ENCODE peak calls at places on chromosomes 5 and 9, in six cellular contexts. F is cardiac muscle cell, K is neural crest cell, N is Calu3, B is mucosa of descending colon, Q is OCI-LY7. V is an unnamed sample.

GRCh38 chr5:17203329-17204132 is 13.9 kb upstream of the BASP1 start:
- DNase-seq in F (peak), K (peak), N (peak), B (peak), Q (peak), V (peak)

GRCh38 chr9:113734826-113735225 is 141.3 kb upstream of the ZNF618 start:
- DNase-seq in F (no peak), K (no peak), N (no peak), B (no peak), Q (no peak), V (no peak)

GRCh38 chr9:109771796-109772525 is 8.0 kb upstream of the PALM2AKAP2 start:
- DNase-seq in F (peak), K (no peak), N (no peak), B (no peak), Q (no peak), V (no peak)

GRCh38 chr9:129137292-129138143 is 26.3 kb downstream of the PTPA start:
- DNase-seq in F (no peak), K (no peak), N (no peak), B (no peak), Q (no peak), V (no peak)

GRCh38 chr9:20623021-20623747 is 885 bp upstream of the MLLT3 start:
- DNase-seq in F (peak), K (no peak), N (peak), B (peak), Q (peak), V (peak)

GRCh38 chr5:135018457-135018856 is 15.6 kb downstream of the PITX1 start:
- DNase-seq in F (no peak), K (no peak), N (no peak), B (no peak), Q (no peak), V (no peak)

GRCh38 chr5:178899289-178899688 is 3.6 kb downstream of the ZFP2 start:
- DNase-seq in F (no peak), K (no peak), N (no peak), B (no peak), Q (no peak), V (no peak)

GRCh38 chr5:92560698-92561361 is 1020.2 kb downstream of the NR2F1-AS1 start:
- DNase-seq in F (no peak), K (no peak), N (no peak), B (no peak), Q (no peak), V (no peak)

GRCh38 chr9:99319048-99319447 is 97.0 kb downstream of the SEC61B start:
- DNase-seq in F (no peak), K (no peak), N (no peak), B (no peak), Q (no peak), V (no peak)

GRCh38 chr5:80591352-80591751 is 21.3 kb upstream of the ANKRD34B start:
- DNase-seq in F (no peak), K (no peak), N (no peak), B (no peak), Q (no peak), V (no peak)

GRCh38 chr9:130638278-130639118 is 25.9 kb upstream of the PRDM12 start:
- DNase-seq in F (peak), K (no peak), N (no peak), B (no peak), Q (no peak), V (no peak)

GRCh38 chr5:167814828-167815227 is 476.6 kb upstream of the WWC1 start:
- DNase-seq in F (no peak), K (no peak), N (no peak), B (no peak), Q (no peak), V (no peak)

GRCh38 chr9:94065535-94065961 is 18.7 kb upstream of the PTPDC1 start:
- DNase-seq in F (peak), K (peak), N (peak), B (peak), Q (peak), V (peak)

GRCh38 chr5:113153512-113154097 is 177.0 kb downstream of the DCP2 start:
- DNase-seq in F (no peak), K (no peak), N (no peak), B (no peak), Q (no peak), V (no peak)

GRCh38 chr5:137778772-137779564 is 24.8 kb upstream of the HNRNPA0 start:
- DNase-seq in F (peak), K (peak), N (peak), B (no peak), Q (peak), V (no peak)

GRCh38 chr9:26193237-26193636 is 515.0 kb upstream of the TUSC1 start:
- DNase-seq in F (no peak), K (no peak), N (no peak), B (no peak), Q (no peak), V (no peak)

GRCh38 chr9:121556580-121556979 is 56.9 kb upstream of the GGTA1 start:
- DNase-seq in F (no peak), K (no peak), N (peak), B (peak), Q (no peak), V (peak)

GRCh38 chr5:96017951-96018350 is 56.3 kb upstream of the ELL2 start:
- DNase-seq in F (no peak), K (no peak), N (no peak), B (no peak), Q (no peak), V (no peak)

GRCh38 chr5:77015938-77016569 is 14.2 kb upstream of the AGGF1 start:
- DNase-seq in F (peak), K (no peak), N (no peak), B (no peak), Q (peak), V (no peak)

GRCh38 chr5:179223528-179223927 is 121.7 kb downstream of the ADAMTS2 start:
- DNase-seq in F (no peak), K (no peak), N (no peak), B (no peak), Q (no peak), V (no peak)

GRCh38 chr5:40879163-40879942 is 29.9 kb upstream of the C7 start:
- DNase-seq in F (peak), K (no peak), N (no peak), B (no peak), Q (peak), V (no peak)

GRCh38 chr9:92644278-92644677 is 25.7 kb downstream of the IPPK start:
- DNase-seq in F (no peak), K (no peak), N (no peak), B (no peak), Q (no peak), V (no peak)

GRCh38 chr5:88142801-88143692 is 125.6 kb downstream of the TMEM161B start:
- DNase-seq in F (no peak), K (peak), N (no peak), B (no peak), Q (no peak), V (no peak)

GRCh38 chr9:6852243-6852963 is 94.6 kb downstream of the KDM4C start:
- DNase-seq in F (no peak), K (no peak), N (no peak), B (no peak), Q (no peak), V (no peak)

GRCh38 chr5:172630961-172631360 is 10.1 kb upstream of the NEURL1B start:
- DNase-seq in F (no peak), K (no peak), N (no peak), B (no peak), Q (no peak), V (no peak)

GRCh38 chr9:130766031-130766903 is 68.8 kb upstream of the ABL1 start:
- DNase-seq in F (no peak), K (no peak), N (no peak), B (peak), Q (no peak), V (no peak)

GRCh38 chr5:119742311-119742710 is 113.0 kb downstream of the FAM170A start:
- DNase-seq in F (no peak), K (no peak), N (no peak), B (no peak), Q (no peak), V (no peak)

GRCh38 chr5:101977729-101978345 is 318.2 kb downstream of the SLCO4C1 start:
- DNase-seq in F (peak), K (no peak), N (peak), B (no peak), Q (peak), V (peak)

GRCh38 chr5:369151-369939 is 47.8 kb downstream of the AHRR start:
- DNase-seq in F (no peak), K (no peak), N (no peak), B (peak), Q (peak), V (peak)

GRCh38 chr5:147754372-147755122 is 28.0 kb downstream of the JAKMIP2 start:
- DNase-seq in F (no peak), K (no peak), N (no peak), B (no peak), Q (no peak), V (no peak)

GRCh38 chr5:36744678-36745659 is 131.6 kb upstream of the NIPBL start:
- DNase-seq in F (peak), K (peak), N (peak), B (peak), Q (peak), V (peak)

GRCh38 chr5:163306421-163306820 is 131.0 kb upstream of the CCNG1 start:
- DNase-seq in F (peak), K (no peak), N (no peak), B (peak), Q (peak), V (no peak)

GRCh38 chr5:124872615-124873014 is 126.2 kb upstream of the ZNF608 start:
- DNase-seq in F (no peak), K (no peak), N (no peak), B (no peak), Q (no peak), V (no peak)

GRCh38 chr5:65876496-65876895 is 49.9 kb upstream of the ERBIN start:
- DNase-seq in F (no peak), K (no peak), N (no peak), B (no peak), Q (no peak), V (no peak)

GRCh38 chr9:129400001-129400970 is 220.6 kb downstream of the C9orf50 start:
- DNase-seq in F (no peak), K (no peak), N (no peak), B (no peak), Q (no peak), V (no peak)

GRCh38 chr9:75086443-75087278 is 1.3 kb downstream of the NMRK1 start:
- DNase-seq in F (no peak), K (no peak), N (no peak), B (peak), Q (no peak), V (no peak)

GRCh38 chr9:92990461-92990860 is 43.1 kb downstream of the FGD3 start:
- DNase-seq in F (no peak), K (no peak), N (no peak), B (no peak), Q (no peak), V (no peak)

GRCh38 chr5:33272288-33272687 is 168.5 kb upstream of the TARS1 start:
- DNase-seq in F (no peak), K (no peak), N (no peak), B (no peak), Q (no peak), V (no peak)

GRCh38 chr5:33270671-33271070 is 170.1 kb upstream of the TARS1 start:
- DNase-seq in F (no peak), K (no peak), N (no peak), B (no peak), Q (no peak), V (no peak)

GRCh38 chr5:33275391-33275790 is 165.4 kb upstream of the TARS1 start:
- DNase-seq in F (no peak), K (no peak), N (no peak), B (no peak), Q (no peak), V (no peak)

GRCh38 chr5:33273985-33274384 is 166.8 kb upstream of the TARS1 start:
- DNase-seq in F (no peak), K (no peak), N (no peak), B (peak), Q (no peak), V (no peak)

DNA sequence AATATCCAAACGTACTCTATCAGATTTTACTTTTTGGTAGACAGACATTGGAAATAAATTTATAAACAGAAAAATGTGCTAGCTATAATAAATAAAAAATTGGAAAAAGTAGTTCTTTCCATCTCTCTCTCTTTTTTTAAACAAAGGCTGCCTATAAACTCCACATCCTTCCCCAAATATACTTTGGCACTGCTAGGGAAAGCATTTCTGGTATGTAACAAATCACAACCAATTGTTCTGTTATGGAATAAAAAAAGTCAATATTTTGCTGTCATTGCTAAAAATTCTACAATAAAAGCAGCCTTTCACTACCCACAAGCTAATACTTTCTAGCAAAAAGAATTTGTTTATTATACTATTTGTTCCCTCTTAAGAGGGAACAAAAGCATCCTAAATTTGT is 169.2 kb upstream of the TARS1 start:
- DNase-seq in F (no peak), K (no peak), N (no peak), B (no peak), Q (no peak), V (no peak)
- TF ChIP-seq CTCF in F (no peak), K (no peak), N (no peak), B (no peak), Q (no peak), V (no peak)

GRCh38 chr5:13357937-13358336 is 586.6 kb downstream of the DNAH5 start:
- DNase-seq in F (no peak), K (no peak), N (no peak), B (no peak), Q (no peak), V (no peak)
- TF ChIP-seq CTCF in F (no peak), K (no peak), N (no peak), B (no peak), Q (no peak), V (no peak)

DNA sequence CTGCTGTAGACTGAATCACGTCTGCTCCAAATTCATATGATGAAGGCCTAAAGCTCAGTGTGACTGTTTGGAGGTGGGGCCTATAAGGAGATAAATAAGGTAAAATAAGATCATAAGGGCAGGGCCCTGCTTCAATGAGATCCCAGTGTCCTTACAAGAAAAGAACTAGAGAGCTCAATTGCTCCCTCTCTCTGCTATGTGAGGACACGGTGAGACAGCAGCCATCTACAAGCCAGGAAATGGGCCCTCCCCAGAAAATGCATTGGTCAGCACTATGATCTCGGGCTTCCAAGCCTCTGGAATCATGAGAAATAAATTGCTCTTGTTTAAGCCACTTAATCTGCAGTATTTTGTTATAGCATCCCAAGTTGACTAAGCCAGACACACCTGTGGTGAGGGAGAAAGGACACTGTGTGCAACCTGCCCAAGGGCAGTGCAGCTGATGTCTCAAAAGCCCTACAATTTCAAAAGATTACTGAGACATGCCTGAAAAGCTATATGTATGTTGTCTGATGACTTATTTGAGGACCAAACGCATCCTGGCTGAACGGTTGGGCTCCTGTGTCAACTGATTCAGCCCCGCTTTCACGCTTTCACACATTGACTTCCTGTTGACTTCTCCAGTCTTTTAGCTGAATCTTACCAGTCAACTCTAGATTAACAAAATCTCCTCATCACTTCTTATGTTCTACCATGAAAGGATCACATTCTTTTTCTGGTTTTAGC is 13.2 kb downstream of the GZMK start:
- DNase-seq in F (peak), K (no peak), N (no peak), B (peak), Q (peak), V (no peak)
- TF ChIP-seq CTCF in F (peak), K (no peak), N (no peak), B (no peak), Q (no peak), V (no peak)

DNA sequence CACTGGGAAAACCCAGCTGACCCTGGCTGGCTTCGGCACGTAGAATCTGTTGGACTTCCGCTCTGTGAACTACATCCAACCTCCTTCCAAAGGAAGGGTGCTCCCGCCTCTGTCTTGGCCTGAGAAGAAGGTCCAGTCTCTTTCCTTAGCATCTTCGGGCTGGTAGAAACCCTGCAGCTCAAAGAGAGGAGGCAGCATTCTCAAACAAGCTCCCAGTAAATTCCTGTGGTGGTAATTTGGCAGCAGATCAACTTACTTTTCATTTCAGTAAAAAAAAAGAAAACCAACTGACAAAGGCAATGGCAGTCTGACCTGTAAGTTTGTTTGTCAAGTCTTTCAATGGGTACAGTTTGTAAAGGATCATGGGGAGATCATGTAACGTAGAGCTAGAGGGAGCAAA is 176.7 kb downstream of the MED10 start:
- DNase-seq in F (no peak), K (no peak), N (no peak), B (no peak), Q (no peak), V (no peak)
- TF ChIP-seq CTCF in F (no peak), K (no peak), N (no peak), B (no peak), Q (no peak), V (no peak)

DNA sequence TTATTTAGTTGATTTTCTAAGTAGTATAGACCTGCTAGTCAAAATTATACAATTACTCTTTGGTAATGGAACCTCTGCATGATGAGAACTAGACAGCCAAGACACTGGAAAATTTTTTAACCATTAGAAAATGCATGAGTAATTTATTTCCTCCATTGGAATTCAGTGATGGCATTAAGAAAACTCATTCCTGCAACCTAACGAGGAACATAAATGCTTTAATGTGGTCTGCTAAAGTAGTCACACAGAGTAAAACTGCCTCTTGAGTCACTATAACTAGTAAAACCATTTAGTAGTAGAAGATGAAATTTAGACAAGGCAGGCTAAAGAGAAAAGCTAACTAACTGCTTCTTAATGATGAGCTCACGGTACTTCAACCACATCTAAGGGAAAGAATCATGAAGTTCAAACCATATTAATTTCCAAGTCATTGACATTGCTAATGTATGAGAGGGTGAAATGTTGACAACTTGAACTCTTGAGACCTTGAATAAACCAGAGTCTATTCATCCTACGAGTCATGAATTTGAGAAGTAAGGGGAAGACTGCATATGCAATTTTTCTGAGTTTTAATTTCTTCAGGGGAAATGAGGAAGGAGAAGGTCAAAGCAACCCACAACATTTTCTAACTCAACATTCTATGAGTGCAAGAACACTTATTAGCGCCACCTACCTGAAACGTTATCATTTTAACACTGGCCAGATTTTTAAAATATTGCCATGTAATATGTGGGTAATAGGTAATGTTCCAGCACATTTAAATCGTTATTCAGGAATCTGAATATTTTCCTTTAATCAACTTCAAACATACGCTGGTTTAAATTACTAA is 74.4 kb downstream of the GLIS3 start:
- DNase-seq in F (no peak), K (no peak), N (no peak), B (no peak), Q (no peak), V (no peak)
- TF ChIP-seq CTCF in F (no peak), K (no peak), N (no peak), B (no peak), Q (peak), V (no peak)

GRCh38 chr9:136058152-136058483 is 37.0 kb downstream of the NACC2 start:
- DNase-seq in F (no peak), K (no peak), N (no peak), B (no peak), Q (no peak), V (no peak)
- TF ChIP-seq CTCF in F (no peak), K (no peak), N (no peak), B (no peak), Q (no peak), V (no peak)

DNA sequence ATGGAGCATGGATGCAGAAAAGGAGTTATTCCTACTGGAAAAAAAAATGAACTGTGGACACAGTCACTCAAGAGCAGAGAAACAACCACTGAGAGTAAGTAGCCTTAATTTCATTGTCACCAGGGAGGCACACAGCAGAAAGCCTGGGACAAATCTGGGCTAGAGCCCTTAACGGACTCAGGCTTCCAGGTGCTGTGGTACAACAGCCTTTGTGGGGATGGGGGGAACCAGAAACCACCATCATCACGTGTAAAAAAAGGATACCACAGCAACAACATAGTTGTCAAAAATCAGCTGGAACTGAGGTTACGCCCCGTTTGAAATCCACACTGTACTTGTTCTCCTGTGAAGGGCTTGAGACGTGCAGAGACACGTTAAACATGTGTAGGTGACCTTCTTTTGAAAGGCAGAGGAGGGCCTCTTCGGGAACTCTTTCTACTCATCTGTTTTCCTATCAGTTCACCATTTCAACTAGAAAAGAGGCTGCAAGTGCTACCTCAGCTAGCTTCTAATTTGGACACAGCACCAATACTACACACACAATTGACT is 16.6 kb upstream of the PLPP1 start:
- DNase-seq in F (no peak), K (no peak), N (no peak), B (no peak), Q (no peak), V (peak)
- TF ChIP-seq CTCF in F (no peak), K (no peak), N (no peak), B (no peak), Q (no peak), V (no peak)

GRCh38 chr5:73783823-73784222 is 157.8 kb downstream of the ARHGEF28 start:
- DNase-seq in F (no peak), K (no peak), N (no peak), B (no peak), Q (peak), V (no peak)
- TF ChIP-seq CTCF in F (peak), K (peak), N (no peak), B (no peak), Q (peak), V (no peak)

V was measured in prostate gland.